ENCODE peak calls at places on chromosomes 2 and 18, in five cellular contexts. Z is fibroblast of lung, A is thoracic aorta, J is HL-60, I is glutamatergic neuron. R is an unnamed sample.

GRCh38 chr2:7281348-7281747 is 364.1 kb downstream of the RNF144A start:
- DNase-seq in I (no peak), J (no peak), A (no peak), Z (no peak), R (no peak)

GRCh38 chr18:76756491-76757288 is 65.7 kb upstream of the ZNF236 start:
- DNase-seq in A (no peak), J (no peak), Z (no peak), I (peak; percentile 34), R (no peak)

GRCh38 chr18:21330122-21330701 is 88.2 kb downstream of the GREB1L start:
- DNase-seq in A (no peak), J (no peak), Z (peak; percentile 90), I (no peak), R (no peak)

GRCh38 chr18:74499633-74500032 is 3.5 kb downstream of the CNDP2 start:
- DNase-seq in Z (peak; percentile 76), I (no peak), A (no peak), J (peak; percentile 88), R (no peak)

GRCh38 chr2:11175293-11175795 is 20.1 kb downstream of the SLC66A3 start:
- DNase-seq in Z (peak; percentile 85), I (no peak), A (no peak), J (peak; percentile 55), R (no peak)

GRCh38 chr2:145123606-145124005 is 603.7 kb upstream of the ZEB2 start:
- DNase-seq in A (no peak), Z (no peak), I (no peak), J (no peak), R (no peak)

GRCh38 chr18:46352520-46353250 is 248.5 kb downstream of the HAUS1 start:
- DNase-seq in J (no peak), I (no peak), A (no peak), Z (no peak), R (no peak)

GRCh38 chr18:25229080-25229479 is 122.9 kb downstream of the ZNF521 start:
- DNase-seq in Z (peak; percentile 74), J (no peak), A (no peak), I (no peak), R (no peak)

GRCh38 chr2:55311444-55311870 is 42.4 kb upstream of the MTIF2 start:
- DNase-seq in J (no peak), I (no peak), Z (peak; percentile 22), A (no peak), R (no peak)
- TF ChIP-seq CTCF in J (peak; percentile 13), I (peak; percentile 20), Z (peak; percentile 40), A (no peak), R (no peak)

DNA sequence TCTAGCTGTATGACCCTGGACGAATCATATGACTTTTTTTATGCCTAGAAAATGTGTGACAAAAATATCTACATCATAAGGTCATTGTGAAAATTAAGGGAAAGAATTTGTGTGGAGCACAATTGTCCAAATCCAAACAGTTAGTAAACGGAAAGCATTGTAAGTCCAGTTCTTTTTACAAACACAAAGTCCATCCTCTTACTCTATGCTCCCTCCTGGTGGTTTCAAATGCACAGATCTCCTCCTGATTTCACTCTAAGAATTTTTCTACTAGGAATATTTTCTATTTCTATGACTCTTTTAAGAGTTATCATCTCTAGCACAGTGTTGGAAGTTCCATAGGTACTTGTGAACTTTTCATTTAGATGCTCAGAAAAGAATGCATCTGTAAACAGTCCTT is 125.2 kb upstream of the ARL5A start:
- DNase-seq in J (no peak), I (no peak), Z (no peak), A (no peak), R (no peak)
- TF ChIP-seq CTCF in J (no peak), I (no peak), Z (no peak), A (no peak), R (no peak)

DNA sequence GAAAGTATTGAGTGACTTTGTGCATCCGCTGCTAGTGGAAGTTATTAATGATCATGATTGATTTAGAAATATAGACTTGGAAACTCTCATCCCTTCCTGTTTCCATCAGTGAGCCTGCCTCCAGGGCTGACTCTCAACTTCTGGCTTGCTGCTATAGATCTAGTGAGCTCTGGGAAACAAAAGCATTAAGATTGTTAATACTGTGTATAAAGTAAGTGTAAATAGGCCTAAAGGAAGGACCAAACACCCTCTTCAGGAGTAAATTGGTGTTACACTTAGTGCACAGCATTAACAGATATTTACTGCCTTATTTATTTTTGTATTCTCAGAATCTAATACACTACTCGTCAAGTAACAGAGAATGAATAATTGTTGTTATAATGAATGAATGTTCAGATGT is 285.6 kb downstream of the THSD7B start:
- DNase-seq in J (no peak), A (no peak), I (no peak), Z (no peak), R (no peak)
- TF ChIP-seq CTCF in J (no peak), A (no peak), I (peak; percentile 69), Z (no peak), R (no peak)

DNA sequence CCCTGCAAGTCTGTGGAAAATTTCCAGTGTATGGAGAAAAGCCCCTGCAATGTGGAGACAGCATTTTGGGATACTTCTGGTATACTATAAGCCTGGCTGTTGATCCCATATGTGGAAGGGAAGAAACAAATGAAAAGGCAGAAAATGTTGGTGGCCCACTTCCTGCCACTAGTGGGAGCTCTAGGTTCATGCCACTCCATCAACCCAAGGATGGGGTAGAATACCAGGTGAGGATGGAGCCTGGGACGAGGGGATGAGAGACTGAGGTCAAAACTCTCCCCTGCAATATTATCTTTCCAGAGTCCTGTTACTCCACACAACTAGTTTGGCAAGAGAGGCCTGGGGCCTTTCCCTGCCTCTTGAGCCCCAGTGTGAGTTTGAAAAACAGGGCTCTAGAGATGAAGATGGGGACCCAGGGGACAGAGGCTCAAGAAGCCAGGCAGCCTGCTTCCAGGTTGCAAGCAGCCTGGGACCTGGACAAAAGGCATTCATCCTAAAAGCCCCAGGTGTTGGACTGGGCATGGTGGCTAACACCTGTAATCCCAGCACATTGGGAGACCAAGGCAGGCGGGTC is 31.9 kb downstream of the BMP10 start:
- DNase-seq in I (no peak), A (no peak), J (peak; percentile 66), Z (no peak), R (no peak)
- TF ChIP-seq CTCF in I (no peak), A (peak; percentile 30), J (peak; percentile 92), Z (peak; percentile 46), R (no peak)

GRCh38 chr2:47344890-47345583 is 57.9 kb upstream of the MSH2 start:
- DNase-seq in I (peak; percentile 92), J (no peak), Z (peak; percentile 88), A (no peak), R (no peak)
- TF ChIP-seq CTCF in I (peak; percentile 64), J (no peak), Z (no peak), A (no peak), R (no peak)

GRCh38 chr18:72544092-72544886 is at the start of gene CBLN2:
- DNase-seq in Z (peak; percentile 63), I (peak; percentile 93), J (peak; percentile 63), A (no peak), R (peak; percentile 36)
- TF ChIP-seq CTCF in Z (peak; percentile 46), I (peak; percentile 69), J (peak; percentile 40), A (no peak), R (no peak)

GRCh38 chr2:18690342-18690741 is 101.0 kb upstream of the NT5C1B start:
- DNase-seq in A (no peak), Z (no peak), I (peak; percentile 43), J (no peak), R (no peak)
- TF ChIP-seq CTCF in A (no peak), Z (no peak), I (peak; percentile 32), J (no peak), R (no peak)

DNA sequence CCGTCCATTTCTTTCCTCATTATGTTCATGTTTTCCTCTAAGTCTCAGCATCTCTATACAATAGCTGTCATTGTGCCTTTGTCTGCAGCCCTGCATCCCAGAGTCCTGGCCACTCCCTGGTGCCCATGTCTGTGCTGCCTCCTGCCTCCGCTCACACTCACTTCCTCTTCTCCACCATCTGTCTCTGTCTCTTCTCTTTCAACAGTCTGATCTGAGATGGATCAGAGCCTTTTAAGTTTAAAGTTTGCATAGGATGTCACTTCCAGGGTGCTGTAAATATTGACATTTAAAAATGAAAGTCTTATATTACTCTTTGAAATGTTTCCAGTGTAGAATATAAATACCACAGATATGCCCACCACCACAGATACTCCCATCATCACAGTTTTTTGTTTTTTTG is 42.7 kb downstream of the UBE2F start:
- DNase-seq in Z (no peak), I (no peak), A (no peak), J (peak; percentile 34), R (no peak)
- TF ChIP-seq CTCF in Z (no peak), I (no peak), A (no peak), J (no peak), R (no peak)

GRCh38 chr18:11655605-11655932 is 33.5 kb upstream of the GNAL start:
- DNase-seq in I (no peak), A (no peak), J (no peak), Z (no peak), R (no peak)
- TF ChIP-seq CTCF in I (peak; percentile 35), A (no peak), J (no peak), Z (no peak), R (no peak)